ENCODE peak calls at places on chromosomes 3 and 15, in four cellular contexts. A, J, G and L are unnamed samples.

GRCh38 chr3:123687286-123687685 is 102.4 kb upstream of the HACD2 start:
- DNase-seq in A (peak; percentile 15), J (no peak), G (no peak), L (no peak)

GRCh38 chr3:50562866-50563265 is 4.7 kb downstream of the C3orf18 start:
- DNase-seq in G (no peak), A (no peak), J (peak; percentile 13), L (no peak)

GRCh38 chr3:154656496-154656895 is 226.5 kb upstream of the GPR149 start:
- DNase-seq in J (no peak), A (no peak), G (no peak), L (no peak)

GRCh38 chr3:183576487-183577107 is 21.1 kb upstream of the KLHL6 start:
- DNase-seq in A (no peak), J (no peak), G (peak; percentile 66), L (no peak)

GRCh38 chr15:95987299-95987698 is 343.2 kb upstream of the NR2F2 start:
- DNase-seq in J (no peak), G (no peak), A (no peak), L (no peak)

GRCh38 chr3:108103971-108104797 is 13.4 kb upstream of the CD47 start:
- DNase-seq in G (no peak), A (no peak), J (no peak), L (no peak)

GRCh38 chr15:89725064-89725463 is 26.0 kb downstream of the MESP1 start:
- DNase-seq in G (no peak), J (no peak), A (no peak), L (no peak)

GRCh38 chr3:9695322-9695721 is 8.3 kb upstream of the CPNE9 start:
- DNase-seq in G (peak; percentile 43), A (no peak), J (no peak), L (no peak)

GRCh38 chr15:55909036-55909811 is 84.2 kb downstream of the NEDD4 start:
- DNase-seq in G (no peak), J (no peak), A (no peak), L (no peak)

GRCh38 chr3:33884204-33884561 is 85.8 kb downstream of the PDCD6IP start:
- DNase-seq in G (peak; percentile 4), A (peak; percentile 37), J (no peak), L (no peak)

GRCh38 chr3:185216587-185216918 is 37.3 kb downstream of the EHHADH start:
- DNase-seq in A (no peak), G (no peak), J (no peak), L (no peak)

GRCh38 chr3:12793701-12794100 is 2.8 kb upstream of the CAND2 start:
- DNase-seq in G (no peak), J (no peak), A (no peak), L (no peak)

GRCh38 chr3:112888388-112889085 is 41.9 kb upstream of the CD200R1L start:
- DNase-seq in J (no peak), G (no peak), A (no peak), L (no peak)

GRCh38 chr3:31579828-31580227 is 47.1 kb downstream of the STT3B start:
- DNase-seq in G (no peak), J (no peak), A (no peak), L (no peak)

GRCh38 chr15:97082835-97083234 is 752.3 kb downstream of the NR2F2 start:
- DNase-seq in G (no peak), J (no peak), A (no peak), L (no peak)

GRCh38 chr3:192514081-192514753 is 213.1 kb downstream of the FGF12 start:
- DNase-seq in J (no peak), G (peak; percentile 85), A (peak; percentile 9), L (no peak)

GRCh38 chr15:99582508-99582960 is 16.8 kb downstream of the MEF2A start:
- DNase-seq in G (no peak), A (no peak), J (no peak), L (no peak)

GRCh38 chr3:194261581-194262063 is 89.5 kb downstream of the CPN2 start:
- DNase-seq in G (no peak), A (no peak), J (no peak), L (no peak)

GRCh38 chr15:22257668-22258401 is 177.5 kb downstream of the OR4M2 start:
- DNase-seq in J (no peak), A (no peak), G (no peak), L (no peak)

GRCh38 chr3:131361464-131362421 is 19.8 kb upstream of the NUDT16 start:
- DNase-seq in J (no peak), G (peak; percentile 80), A (peak; percentile 36), L (no peak)

GRCh38 chr3:139434764-139435291 is 41.5 kb downstream of the RBP2 start:
- DNase-seq in J (no peak), A (no peak), G (no peak), L (no peak)

GRCh38 chr3:140906785-140907184 is 34.9 kb upstream of the SLC25A36 start:
- DNase-seq in G (no peak), J (no peak), A (no peak), L (no peak)

GRCh38 chr3:56929809-56930615 is 128.3 kb upstream of the ARHGEF3 start:
- DNase-seq in A (no peak), G (no peak), J (no peak), L (no peak)

GRCh38 chr15:78149805-78150751 is 916 bp downstream of the IDH3A start:
- DNase-seq in A (peak; percentile 46), G (peak; percentile 54), J (no peak), L (no peak)

GRCh38 chr3:9497821-9498565 is 55.6 kb downstream of the LHFPL4 start:
- DNase-seq in J (no peak), A (no peak), G (no peak), L (no peak)

GRCh38 chr3:171156455-171157005 is 130.0 kb upstream of the SLC2A2 start:
- DNase-seq in J (no peak), G (no peak), A (no peak), L (no peak)

GRCh38 chr3:12993022-12993622 is 80.1 kb downstream of the IQSEC1 start:
- DNase-seq in A (peak; percentile 37), J (no peak), G (peak; percentile 91), L (no peak)

GRCh38 chr15:101028772-101029438 is 109.7 kb downstream of the LRRK1 start:
- DNase-seq in J (no peak), G (no peak), A (no peak), L (peak; percentile 7)

GRCh38 chr15:51629612-51630011 is 7.0 kb upstream of the DMXL2 start:
- DNase-seq in A (no peak), G (no peak), J (no peak), L (no peak)

GRCh38 chr3:3209714-3210113 is 30.2 kb upstream of the CRBN start:
- DNase-seq in A (no peak), J (no peak), G (no peak), L (no peak)

GRCh38 chr15:56295433-56295832 is 51.8 kb upstream of the RFX7 start:
- DNase-seq in J (no peak), A (no peak), G (no peak), L (no peak)

DNA sequence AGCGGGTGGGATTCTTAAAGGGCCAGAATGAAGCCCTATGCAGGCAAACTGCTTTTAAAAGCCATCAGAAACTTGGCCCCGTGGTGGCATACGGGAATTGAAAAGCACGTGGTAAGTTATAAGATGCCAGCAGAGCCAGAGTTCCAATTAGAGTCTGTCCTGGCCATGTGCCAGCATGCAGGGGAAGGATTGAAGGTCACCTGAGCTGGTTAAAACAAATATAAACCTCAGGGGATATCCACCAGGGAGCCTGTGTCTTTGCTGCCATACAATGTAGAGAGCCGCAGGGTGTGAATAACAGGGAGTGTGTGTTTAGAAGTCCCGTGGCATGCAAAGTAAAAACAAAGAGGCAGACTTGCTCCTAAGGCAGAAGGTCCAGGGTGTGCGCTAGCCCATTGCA is 381.0 kb upstream of the NDN start:
- DNase-seq in J (no peak), A (no peak), G (no peak), L (no peak)
- H3K9me3 ChIP-seq in J (no peaks in the 10 kb centered on the region), A (no peaks in the 10 kb centered on the region), G (peaks cover 6% of the 10 kb centered on the region), L (no peaks in the 10 kb centered on the region)

GRCh38 chr3:127779747-127780146 is 42.6 kb downstream of the MGLL start:
- DNase-seq in A (no peak), J (no peak), G (no peak), L (no peak)
- H3K27ac ChIP-seq in A (peak overlapping the region; percentile 61), J (no peak overlapping the region), G (no peak overlapping the region), L (no peak overlapping the region)

DNA sequence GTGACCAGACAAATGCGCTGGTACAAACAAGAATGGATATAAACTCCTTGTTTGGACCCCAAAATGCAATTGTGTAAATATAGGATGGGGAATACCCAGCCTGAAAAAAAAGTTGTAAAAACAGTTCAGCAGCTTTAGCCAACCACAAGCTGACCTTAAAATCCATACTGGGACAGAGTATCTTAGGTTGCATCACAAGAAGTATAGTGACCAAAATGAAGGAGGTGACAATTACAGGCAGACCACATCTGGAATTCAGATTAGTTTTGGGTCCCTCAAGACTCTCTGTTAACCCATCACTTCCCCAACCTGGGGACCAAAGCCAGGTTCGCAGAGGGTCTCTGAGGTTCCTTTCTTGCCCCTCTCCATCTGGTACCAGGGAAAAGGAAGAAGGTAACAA is 115.9 kb upstream of the PRR20G start:
- DNase-seq in J (no peak), G (no peak), A (no peak), L (no peak)
- H3K4me3 ChIP-seq in J (no peak overlapping the region), G (no peak overlapping the region), A (no peak overlapping the region), L (no peak overlapping the region)

DNA sequence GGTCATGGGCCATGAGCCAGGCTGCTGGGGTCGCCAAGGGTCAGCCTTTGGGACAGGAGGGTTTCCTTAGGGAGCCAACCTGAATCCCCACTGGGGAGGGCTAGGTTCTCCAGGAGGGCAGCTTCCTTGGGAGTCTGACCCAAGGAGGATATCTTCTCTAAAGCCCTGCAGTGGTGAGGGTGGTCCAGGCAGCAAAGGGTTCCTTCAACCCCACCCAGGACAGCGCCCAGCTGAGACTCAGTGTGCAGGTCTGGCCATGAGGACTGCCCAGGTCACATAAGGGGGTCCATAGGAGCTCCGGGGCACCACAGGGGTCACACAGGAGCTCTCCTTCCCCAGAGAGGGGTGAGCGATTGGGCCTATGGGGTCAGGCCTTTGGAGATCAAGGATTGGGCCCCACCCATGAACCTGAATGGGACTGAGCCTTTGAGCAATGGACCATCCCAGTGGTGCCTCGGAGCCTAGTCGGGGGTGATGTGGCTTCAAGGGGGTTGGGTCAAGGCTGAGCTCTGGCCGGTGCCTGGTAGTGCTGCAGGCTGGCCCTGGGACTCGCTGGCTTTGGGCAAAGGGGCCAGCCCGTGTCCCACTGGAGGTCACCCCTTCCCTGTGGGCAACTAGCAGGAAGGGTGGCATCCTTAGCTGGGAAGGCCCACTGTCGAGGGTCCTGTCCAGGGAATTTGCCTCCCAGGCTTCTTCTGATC is 216.5 kb downstream of the SNRPN start:
- DNase-seq in J (no peak), G (no peak), A (no peak), L (no peak)
- H3K9me3 ChIP-seq in J (no peaks in the 10 kb centered on the region), G (no peaks in the 10 kb centered on the region), A (no peaks in the 10 kb centered on the region), L (no peaks in the 10 kb centered on the region)

GRCh38 chr3:129620828-129621605 is 14.5 kb upstream of the PLXND1 start:
- DNase-seq in G (no peak), J (no peak), A (no peak), L (no peak)
- H3K27ac ChIP-seq in G (no peak overlapping the region), J (no peak overlapping the region), A (peak overlapping the region; percentile 99), L (no peak overlapping the region)

GRCh38 chr3:78951546-78951945 is 816.3 kb downstream of the ROBO1 start:
- DNase-seq in J (no peak), G (no peak), A (no peak), L (no peak)

GRCh38 chr3:78957456-78957855 is 810.3 kb downstream of the ROBO1 start:
- DNase-seq in A (no peak), G (peak; percentile 74), J (no peak), L (no peak)
- H3K4me3 ChIP-seq in A (no peak overlapping the region), G (no peak overlapping the region), J (no peak overlapping the region), L (no peak overlapping the region)